ENCODE peak calls at places on chromosome 13, in five cellular contexts. W is pancreas; H is epithelial cell of esophagus; Y is activated CD4-positive, alpha-beta T cell treated with anti-CD3 and anti-CD28 coated beads, Interleukin-2, amount 50 U/mL, for 24 hours; E is HAP-1. O is an unnamed sample.

GRCh38 chr13:97921146-97921776 is 32.2 kb upstream of the IPO5 start:
- DNase-seq in Y (no peak), E (no peak), W (no peak), H (no peak), O (no peak)

GRCh38 chr13:53068841-53069520 is 40.4 kb downstream of the OLFM4 start:
- DNase-seq in E (no peak), W (no peak), Y (no peak), H (no peak), O (no peak)

GRCh38 chr13:43569688-43570087 is 217.1 kb downstream of the ENOX1 start:
- DNase-seq in E (no peak), Y (no peak), W (no peak), H (no peak), O (no peak)

GRCh38 chr13:51370116-51370515 is 30.6 kb downstream of the SERPINE3 start:
- DNase-seq in H (peak; percentile 43), Y (no peak), W (no peak), E (no peak), O (no peak)

GRCh38 chr13:113532156-113532806 is 41.8 kb upstream of the DCUN1D2 start:
- DNase-seq in W (no peak), H (no peak), Y (no peak), E (no peak), O (no peak)

GRCh38 chr13:27854606-27855005 is 62.3 kb downstream of the GSX1 start:
- DNase-seq in Y (no peak), H (no peak), E (no peak), W (no peak), O (no peak)

GRCh38 chr13:35858665-35859064 is 272.5 kb downstream of the DCLK1 start:
- DNase-seq in E (no peak), Y (no peak), H (no peak), W (no peak), O (no peak)

GRCh38 chr13:30737511-30738342 is 2.4 kb downstream of the ALOX5AP start:
- DNase-seq in E (no peak), Y (no peak), W (no peak), H (no peak), O (no peak)

GRCh38 chr13:99958402-99959126 is 13.0 kb downstream of the ZIC5 start:
- DNase-seq in Y (no peak), E (no peak), W (no peak), H (no peak), O (no peak)

GRCh38 chr13:66673401-66673800 is 556.7 kb downstream of the PCDH9 start:
- DNase-seq in E (no peak), W (no peak), H (no peak), Y (no peak), O (no peak)

GRCh38 chr13:32537580-32538233 is 888 bp downstream of the N4BP2L2 start:
- DNase-seq in E (peak; percentile 36), Y (peak; percentile 10), H (no peak), W (peak; percentile 62), O (no peak)

GRCh38 chr13:78398743-78399410 is 204.5 kb downstream of the POU4F1 start:
- DNase-seq in W (no peak), E (no peak), Y (no peak), H (no peak), O (no peak)

GRCh38 chr13:97328222-97328790 is 105.7 kb upstream of the RAP2A start:
- DNase-seq in H (peak; percentile 22), W (no peak), Y (no peak), E (peak; percentile 55), O (no peak)

GRCh38 chr13:85236431-85236830 is 562.8 kb downstream of the SLITRK6 start:
- DNase-seq in H (peak; percentile 91), Y (no peak), E (no peak), W (no peak), O (no peak)

GRCh38 chr13:25902946-25903345 is 148.9 kb downstream of the SHISA2 start:
- DNase-seq in Y (no peak), E (no peak), H (peak; percentile 44), W (no peak), O (no peak)

GRCh38 chr13:45626731-45627374 is 11.3 kb upstream of the ERICH6B start:
- DNase-seq in H (no peak), E (peak; percentile 65), W (no peak), Y (no peak), O (no peak)

GRCh38 chr13:99220199-99220931 is 19.7 kb downstream of the UBAC2 start:
- DNase-seq in E (no peak), W (no peak), Y (no peak), H (no peak), O (no peak)

GRCh38 chr13:41954226-41954625 is 6.7 kb downstream of the VWA8 start:
- DNase-seq in H (no peak), E (no peak), Y (no peak), W (no peak), O (no peak)

GRCh38 chr13:51803018-51803417 is 945 bp downstream of the DHRS12 start:
- DNase-seq in W (no peak), H (no peak), Y (no peak), E (peak; percentile 29), O (peak; percentile 29)

GRCh38 chr13:41502676-41503075 is 45.3 kb downstream of the RGCC start:
- DNase-seq in W (no peak), H (no peak), Y (no peak), E (no peak), O (no peak)

GRCh38 chr13:33723772-33724435 is 94.0 kb upstream of the RFC3 start:
- DNase-seq in Y (peak; percentile 69), H (peak; percentile 91), W (peak; percentile 65), E (peak; percentile 79), O (peak; percentile 99)

GRCh38 chr13:35388456-35388855 is 88.0 kb downstream of the MAB21L1 start:
- DNase-seq in E (no peak), Y (no peak), H (no peak), W (no peak), O (no peak)

O was measured in NCI-H748 treated with DMSO at 0.1 percent for 48 hours.